ENCODE peak calls at places on chromosomes 12 and 14, in four cellular contexts. Q is activated CD4-positive, CD25-positive, alpha-beta regulatory T cell; N is HFFc6; K is NCI-H1436. P is an unnamed sample.

GRCh38 chr12:77946541-77947021 is 115.9 kb downstream of the NAV3 start:
- DNase-seq in Q (no peak), N (peak; percentile 24), K (no peak), P (peak; percentile 18)

GRCh38 chr14:89956294-89957009 is 725 bp downstream of the TDP1 start:
- DNase-seq in Q (peak; percentile 65), N (peak; percentile 91), K (peak; percentile 7), P (peak; percentile 87)

GRCh38 chr14:60648169-60648933 is 926 bp downstream of the SIX1 start:
- DNase-seq in Q (no peak), N (no peak), K (no peak), P (no peak)

GRCh38 chr12:49342066-49342913 is 4.4 kb upstream of the DNAJC22 start:
- DNase-seq in Q (peak; percentile 38), N (peak; percentile 43), K (peak; percentile 93), P (peak; percentile 94)

GRCh38 chr12:19154696-19155095 is 25.2 kb downstream of the PLEKHA5 start:
- DNase-seq in Q (no peak), N (no peak), K (no peak), P (no peak)

GRCh38 chr12:46832084-46832704 is 6.4 kb upstream of the SLC38A4 start:
- DNase-seq in Q (no peak), N (no peak), K (no peak), P (no peak)

GRCh38 chr12:82299617-82300016 is 58.6 kb downstream of the CCDC59 start:
- DNase-seq in Q (no peak), N (peak; percentile 1), K (no peak), P (no peak)

GRCh38 chr12:64733857-64734256 is 25.3 kb downstream of the GNS start:
- DNase-seq in Q (no peak), N (peak; percentile 38), K (no peak), P (no peak)

GRCh38 chr14:68286667-68287066 is 467.1 kb downstream of the RAD51B start:
- DNase-seq in Q (no peak), N (peak; percentile 41), K (no peak), P (no peak)

GRCh38 chr12:52232916-52233461 is at the start of gene KRT7:
- DNase-seq in Q (no peak), N (no peak), K (no peak), P (peak; percentile 86)

P was measured in trophoblast cell.